ENCODE peak calls at places on chromosomes 2 and 18, in ten cellular contexts. One of them, this sample, is unnamed.

GRCh38 chr2:105179469-105180372 is 61.8 kb upstream of the GPR45 start:
- DNase-seq in M059J: peak
- DNase-seq in fibroblast of the conjunctiva: peak
- DNase-seq in skeletal muscle cell: peak
- DNase-seq in tibial artery: no peak
- DNase-seq in NAMALWA: peak
- DNase-seq in effector memory CD8-positive, alpha-beta T cell: no peak
- DNase-seq in HFF-Myc: peak
- DNase-seq in foreskin fibroblast: peak
- DNase-seq in suprapubic skin: no peak
- DNase-seq in this sample: no peak

GRCh38 chr2:72144746-72145657 is 2.7 kb downstream of the CYP26B1 start:
- DNase-seq in M059J: peak
- DNase-seq in fibroblast of the conjunctiva: no peak
- DNase-seq in skeletal muscle cell: no peak
- DNase-seq in tibial artery: no peak
- DNase-seq in NAMALWA: no peak
- DNase-seq in effector memory CD8-positive, alpha-beta T cell: no peak
- DNase-seq in HFF-Myc: no peak
- DNase-seq in foreskin fibroblast: peak
- DNase-seq in suprapubic skin: peak
- DNase-seq in this sample: peak

GRCh38 chr2:242085941-242086621 is 216.6 kb downstream of the RTP5 start:
- DNase-seq in M059J: no peak
- DNase-seq in fibroblast of the conjunctiva: peak
- DNase-seq in skeletal muscle cell: no peak
- DNase-seq in tibial artery: peak
- DNase-seq in NAMALWA: peak
- DNase-seq in effector memory CD8-positive, alpha-beta T cell: peak
- DNase-seq in HFF-Myc: no peak
- DNase-seq in foreskin fibroblast: peak
- DNase-seq in suprapubic skin: peak
- DNase-seq in this sample: peak

GRCh38 chr18:54607213-54607934 is 16.3 kb downstream of the DYNAP start:
- DNase-seq in M059J: peak
- DNase-seq in fibroblast of the conjunctiva: no peak
- DNase-seq in skeletal muscle cell: no peak
- DNase-seq in tibial artery: no peak
- DNase-seq in NAMALWA: no peak
- DNase-seq in effector memory CD8-positive, alpha-beta T cell: no peak
- DNase-seq in HFF-Myc: no peak
- DNase-seq in foreskin fibroblast: no peak
- DNase-seq in suprapubic skin: no peak
- DNase-seq in this sample: no peak

GRCh38 chr2:84856785-84857184 is 24.1 kb downstream of the TRABD2A start:
- DNase-seq in M059J: no peak
- DNase-seq in fibroblast of the conjunctiva: no peak
- DNase-seq in skeletal muscle cell: no peak
- DNase-seq in tibial artery: no peak
- DNase-seq in NAMALWA: peak
- DNase-seq in effector memory CD8-positive, alpha-beta T cell: no peak
- DNase-seq in HFF-Myc: no peak
- DNase-seq in foreskin fibroblast: no peak
- DNase-seq in suprapubic skin: no peak
- DNase-seq in this sample: peak

GRCh38 chr18:13615432-13615861 is 110.9 kb downstream of the FAM210A start:
- DNase-seq in M059J: peak
- DNase-seq in fibroblast of the conjunctiva: no peak
- DNase-seq in skeletal muscle cell: no peak
- DNase-seq in tibial artery: no peak
- DNase-seq in NAMALWA: peak
- DNase-seq in effector memory CD8-positive, alpha-beta T cell: no peak
- DNase-seq in HFF-Myc: no peak
- DNase-seq in foreskin fibroblast: no peak
- DNase-seq in suprapubic skin: no peak
- DNase-seq in this sample: no peak

GRCh38 chr18:58143391-58143790 is 99.4 kb downstream of the NEDD4L start:
- DNase-seq in M059J: no peak
- DNase-seq in fibroblast of the conjunctiva: no peak
- DNase-seq in skeletal muscle cell: no peak
- DNase-seq in tibial artery: no peak
- DNase-seq in NAMALWA: no peak
- DNase-seq in effector memory CD8-positive, alpha-beta T cell: no peak
- DNase-seq in HFF-Myc: no peak
- DNase-seq in foreskin fibroblast: peak
- DNase-seq in suprapubic skin: no peak
- DNase-seq in this sample: no peak

GRCh38 chr2:23745726-23746105 is 181.2 kb downstream of the ATAD2B start:
- DNase-seq in M059J: peak
- DNase-seq in fibroblast of the conjunctiva: peak
- DNase-seq in skeletal muscle cell: peak
- DNase-seq in tibial artery: peak
- DNase-seq in NAMALWA: peak
- DNase-seq in effector memory CD8-positive, alpha-beta T cell: no peak
- DNase-seq in HFF-Myc: peak
- DNase-seq in foreskin fibroblast: peak
- DNase-seq in suprapubic skin: no peak
- DNase-seq in this sample: no peak

GRCh38 chr18:70457788-70458187 is 168.9 kb downstream of the SOCS6 start:
- DNase-seq in M059J: no peak
- DNase-seq in fibroblast of the conjunctiva: no peak
- DNase-seq in skeletal muscle cell: no peak
- DNase-seq in tibial artery: no peak
- DNase-seq in NAMALWA: no peak
- DNase-seq in effector memory CD8-positive, alpha-beta T cell: no peak
- DNase-seq in HFF-Myc: no peak
- DNase-seq in foreskin fibroblast: no peak
- DNase-seq in suprapubic skin: no peak
- DNase-seq in this sample: no peak

GRCh38 chr2:159317392-159318088 is 31.0 kb upstream of the WDSUB1 start:
- DNase-seq in M059J: no peak
- DNase-seq in fibroblast of the conjunctiva: no peak
- DNase-seq in skeletal muscle cell: no peak
- DNase-seq in tibial artery: no peak
- DNase-seq in NAMALWA: no peak
- DNase-seq in effector memory CD8-positive, alpha-beta T cell: no peak
- DNase-seq in HFF-Myc: no peak
- DNase-seq in foreskin fibroblast: no peak
- DNase-seq in suprapubic skin: no peak
- DNase-seq in this sample: no peak

GRCh38 chr2:241035142-241035817 is 36.9 kb downstream of the SNED1 start:
- DNase-seq in M059J: no peak
- DNase-seq in fibroblast of the conjunctiva: no peak
- DNase-seq in skeletal muscle cell: no peak
- DNase-seq in tibial artery: no peak
- DNase-seq in NAMALWA: peak
- DNase-seq in effector memory CD8-positive, alpha-beta T cell: peak
- DNase-seq in HFF-Myc: no peak
- DNase-seq in foreskin fibroblast: peak
- DNase-seq in suprapubic skin: peak
- DNase-seq in this sample: no peak

GRCh38 chr2:240189686-240190085 is 49.2 kb upstream of the OTOS start:
- DNase-seq in M059J: no peak
- DNase-seq in fibroblast of the conjunctiva: no peak
- DNase-seq in skeletal muscle cell: no peak
- DNase-seq in tibial artery: no peak
- DNase-seq in NAMALWA: no peak
- DNase-seq in effector memory CD8-positive, alpha-beta T cell: no peak
- DNase-seq in HFF-Myc: no peak
- DNase-seq in foreskin fibroblast: no peak
- DNase-seq in suprapubic skin: peak
- DNase-seq in this sample: no peak

GRCh38 chr2:116716444-116716843 is 1098.0 kb upstream of the DDX18 start:
- DNase-seq in M059J: no peak
- DNase-seq in fibroblast of the conjunctiva: no peak
- DNase-seq in skeletal muscle cell: no peak
- DNase-seq in tibial artery: no peak
- DNase-seq in NAMALWA: no peak
- DNase-seq in effector memory CD8-positive, alpha-beta T cell: no peak
- DNase-seq in HFF-Myc: no peak
- DNase-seq in foreskin fibroblast: no peak
- DNase-seq in suprapubic skin: no peak
- DNase-seq in this sample: no peak

GRCh38 chr2:22076512-22076911 is 952.7 kb downstream of the TDRD15 start:
- DNase-seq in M059J: no peak
- DNase-seq in fibroblast of the conjunctiva: no peak
- DNase-seq in skeletal muscle cell: no peak
- DNase-seq in tibial artery: no peak
- DNase-seq in NAMALWA: no peak
- DNase-seq in effector memory CD8-positive, alpha-beta T cell: no peak
- DNase-seq in HFF-Myc: no peak
- DNase-seq in foreskin fibroblast: no peak
- DNase-seq in suprapubic skin: no peak
- DNase-seq in this sample: no peak

GRCh38 chr18:49742563-49743295 is 70.6 kb downstream of the ACAA2 start:
- DNase-seq in M059J: no peak
- DNase-seq in fibroblast of the conjunctiva: no peak
- DNase-seq in skeletal muscle cell: no peak
- DNase-seq in tibial artery: no peak
- DNase-seq in NAMALWA: no peak
- DNase-seq in effector memory CD8-positive, alpha-beta T cell: no peak
- DNase-seq in HFF-Myc: no peak
- DNase-seq in foreskin fibroblast: no peak
- DNase-seq in suprapubic skin: no peak
- DNase-seq in this sample: no peak